ENCODE peak calls at places on chromosome 13, in ten cellular contexts. T, P, I, Z, D, A, F, E, U and J are unnamed samples.

GRCh38 chr13:100532090-100532766 is 56.4 kb downstream of the GGACT start:
- DNase-seq in T (no peak), P (no peak), I (no peak), Z (no peak), D (no peak), A (peak; percentile 87), F (no peak), E (no peak), U (no peak), J (no peak)

GRCh38 chr13:59829690-59830089 is 334.0 kb downstream of the DIAPH3 start:
- DNase-seq in T (no peak), P (no peak), I (no peak), Z (no peak), D (no peak), A (no peak), F (no peak), E (no peak), U (no peak), J (no peak)

GRCh38 chr13:66581691-66582090 is 648.4 kb downstream of the PCDH9 start:
- DNase-seq in T (no peak), P (no peak), I (no peak), Z (no peak), D (no peak), A (no peak), F (no peak), E (no peak), U (no peak), J (no peak)

GRCh38 chr13:111506131-111506530 is 185.7 kb downstream of the TEX29 start:
- DNase-seq in T (no peak), P (no peak), I (no peak), Z (no peak), D (no peak), A (no peak), F (no peak), E (no peak), U (no peak), J (no peak)

GRCh38 chr13:23986619-23987018 is 89.3 kb upstream of the C1QTNF9B start:
- DNase-seq in T (no peak), P (peak; percentile 28), I (no peak), Z (no peak), D (no peak), A (no peak), F (peak; percentile 41), E (peak; percentile 89), U (no peak), J (no peak)

GRCh38 chr13:109625156-109625555 is 161.2 kb downstream of the IRS2 start:
- DNase-seq in T (no peak), P (no peak), I (no peak), Z (no peak), D (no peak), A (no peak), F (no peak), E (no peak), U (no peak), J (no peak)

GRCh38 chr13:98050041-98050466 is 92.8 kb upstream of the FARP1 start:
- DNase-seq in T (no peak), P (no peak), I (peak; percentile 45), Z (no peak), D (no peak), A (no peak), F (no peak), E (peak; percentile 49), U (peak; percentile 43), J (no peak)

GRCh38 chr13:50991624-50992610 is 82.3 kb downstream of the RNASEH2B start:
- DNase-seq in T (peak; percentile 30), P (no peak), I (no peak), Z (no peak), D (no peak), A (no peak), F (no peak), E (no peak), U (no peak), J (no peak)

GRCh38 chr13:95128045-95128643 is 173.1 kb downstream of the ABCC4 start:
- DNase-seq in T (no peak), P (no peak), I (peak; percentile 91), Z (no peak), D (no peak), A (no peak), F (no peak), E (peak; percentile 27), U (peak; percentile 74), J (no peak)